ENCODE peak calls at places on chromosome 3, in ten cellular contexts. One of them, this sample, is unnamed.

GRCh38 chr3:41193822-41194539 is 5.3 kb upstream of the CTNNB1 start:
- DNase-seq in COR-L47: no peak
- DNase-seq in fibroblast of the conjunctiva: no peak
- DNase-seq in GF-D8: no peak
- DNase-seq in stimulated activated naive CD8-positive, alpha-beta T cell treated with anti-CD3 and anti-CD28 coated beads, Interleukin-15, amount 100 ng/mL, for 72 hours: no peak
- DNase-seq in activated effector memory CD4-positive, alpha-beta T cell treated with Interleukin-2 at 50 U/mL for 16 hours: no peak
- DNase-seq in B cell: no peak
- DNase-seq in retinal pigment epithelial cell: no peak
- DNase-seq in uterus: no peak
- DNase-seq in endothelial cell: no peak
- DNase-seq in this sample: no peak

GRCh38 chr3:42036483-42036823 is 54.7 kb upstream of the TRAK1 start:
- DNase-seq in COR-L47: no peak
- DNase-seq in fibroblast of the conjunctiva: peak; percentile 65
- DNase-seq in GF-D8: no peak
- DNase-seq in stimulated activated naive CD8-positive, alpha-beta T cell treated with anti-CD3 and anti-CD28 coated beads, Interleukin-15, amount 100 ng/mL, for 72 hours: no peak
- DNase-seq in activated effector memory CD4-positive, alpha-beta T cell treated with Interleukin-2 at 50 U/mL for 16 hours: no peak
- DNase-seq in B cell: no peak
- DNase-seq in retinal pigment epithelial cell: peak; percentile 98
- DNase-seq in uterus: peak; percentile 70
- DNase-seq in endothelial cell: no peak
- DNase-seq in this sample: peak; percentile 74

GRCh38 chr3:71566776-71567175 is 16.8 kb downstream of the FOXP1 start:
- DNase-seq in COR-L47: no peak
- DNase-seq in fibroblast of the conjunctiva: no peak
- DNase-seq in GF-D8: no peak
- DNase-seq in stimulated activated naive CD8-positive, alpha-beta T cell treated with anti-CD3 and anti-CD28 coated beads, Interleukin-15, amount 100 ng/mL, for 72 hours: no peak
- DNase-seq in activated effector memory CD4-positive, alpha-beta T cell treated with Interleukin-2 at 50 U/mL for 16 hours: no peak
- DNase-seq in B cell: no peak
- DNase-seq in retinal pigment epithelial cell: no peak
- DNase-seq in uterus: no peak
- DNase-seq in endothelial cell: no peak
- DNase-seq in this sample: no peak

GRCh38 chr3:154464440-154465148 is 34.6 kb upstream of the GPR149 start:
- DNase-seq in COR-L47: no peak
- DNase-seq in fibroblast of the conjunctiva: no peak
- DNase-seq in GF-D8: no peak
- DNase-seq in stimulated activated naive CD8-positive, alpha-beta T cell treated with anti-CD3 and anti-CD28 coated beads, Interleukin-15, amount 100 ng/mL, for 72 hours: no peak
- DNase-seq in activated effector memory CD4-positive, alpha-beta T cell treated with Interleukin-2 at 50 U/mL for 16 hours: no peak
- DNase-seq in B cell: no peak
- DNase-seq in retinal pigment epithelial cell: no peak
- DNase-seq in uterus: no peak
- DNase-seq in endothelial cell: no peak
- DNase-seq in this sample: no peak

GRCh38 chr3:66138336-66139234 is 82.2 kb upstream of the SLC25A26 start:
- DNase-seq in COR-L47: peak; percentile 31
- DNase-seq in fibroblast of the conjunctiva: peak; percentile 59
- DNase-seq in GF-D8: no peak
- DNase-seq in stimulated activated naive CD8-positive, alpha-beta T cell treated with anti-CD3 and anti-CD28 coated beads, Interleukin-15, amount 100 ng/mL, for 72 hours: no peak
- DNase-seq in activated effector memory CD4-positive, alpha-beta T cell treated with Interleukin-2 at 50 U/mL for 16 hours: no peak
- DNase-seq in B cell: no peak
- DNase-seq in retinal pigment epithelial cell: no peak
- DNase-seq in uterus: peak; percentile 27
- DNase-seq in endothelial cell: peak; percentile 68
- DNase-seq in this sample: peak; percentile 47

GRCh38 chr3:65593780-65594752 is 444.7 kb downstream of the MAGI1 start:
- DNase-seq in COR-L47: no peak
- DNase-seq in fibroblast of the conjunctiva: no peak
- DNase-seq in GF-D8: no peak
- DNase-seq in stimulated activated naive CD8-positive, alpha-beta T cell treated with anti-CD3 and anti-CD28 coated beads, Interleukin-15, amount 100 ng/mL, for 72 hours: no peak
- DNase-seq in activated effector memory CD4-positive, alpha-beta T cell treated with Interleukin-2 at 50 U/mL for 16 hours: no peak
- DNase-seq in B cell: no peak
- DNase-seq in retinal pigment epithelial cell: no peak
- DNase-seq in uterus: no peak
- DNase-seq in endothelial cell: no peak
- DNase-seq in this sample: no peak

GRCh38 chr3:39288300-39288808 is 8.5 kb upstream of the CX3CR1 start:
- DNase-seq in COR-L47: peak; percentile 75
- DNase-seq in fibroblast of the conjunctiva: peak; percentile 42
- DNase-seq in GF-D8: peak; percentile 83
- DNase-seq in stimulated activated naive CD8-positive, alpha-beta T cell treated with anti-CD3 and anti-CD28 coated beads, Interleukin-15, amount 100 ng/mL, for 72 hours: peak; percentile 80
- DNase-seq in activated effector memory CD4-positive, alpha-beta T cell treated with Interleukin-2 at 50 U/mL for 16 hours: peak; percentile 69
- DNase-seq in B cell: peak; percentile 92
- DNase-seq in retinal pigment epithelial cell: peak; percentile 61
- DNase-seq in uterus: peak; percentile 77
- DNase-seq in endothelial cell: peak; percentile 89
- DNase-seq in this sample: peak; percentile 72

GRCh38 chr3:120743556-120744195 is 1.1 kb downstream of the GTF2E1 start:
- DNase-seq in COR-L47: no peak
- DNase-seq in fibroblast of the conjunctiva: no peak
- DNase-seq in GF-D8: no peak
- DNase-seq in stimulated activated naive CD8-positive, alpha-beta T cell treated with anti-CD3 and anti-CD28 coated beads, Interleukin-15, amount 100 ng/mL, for 72 hours: no peak
- DNase-seq in activated effector memory CD4-positive, alpha-beta T cell treated with Interleukin-2 at 50 U/mL for 16 hours: no peak
- DNase-seq in B cell: no peak
- DNase-seq in retinal pigment epithelial cell: no peak
- DNase-seq in uterus: no peak
- DNase-seq in endothelial cell: no peak
- DNase-seq in this sample: no peak

GRCh38 chr3:130955481-130955880 is 61.6 kb downstream of the ATP2C1 start:
- DNase-seq in COR-L47: no peak
- DNase-seq in fibroblast of the conjunctiva: no peak
- DNase-seq in GF-D8: no peak
- DNase-seq in stimulated activated naive CD8-positive, alpha-beta T cell treated with anti-CD3 and anti-CD28 coated beads, Interleukin-15, amount 100 ng/mL, for 72 hours: no peak
- DNase-seq in activated effector memory CD4-positive, alpha-beta T cell treated with Interleukin-2 at 50 U/mL for 16 hours: no peak
- DNase-seq in B cell: no peak
- DNase-seq in retinal pigment epithelial cell: no peak
- DNase-seq in uterus: no peak
- DNase-seq in endothelial cell: no peak
- DNase-seq in this sample: no peak

GRCh38 chr3:155805204-155805801 is 775 bp downstream of the C3orf33 start:
- DNase-seq in COR-L47: no peak
- DNase-seq in fibroblast of the conjunctiva: no peak
- DNase-seq in GF-D8: no peak
- DNase-seq in stimulated activated naive CD8-positive, alpha-beta T cell treated with anti-CD3 and anti-CD28 coated beads, Interleukin-15, amount 100 ng/mL, for 72 hours: no peak
- DNase-seq in activated effector memory CD4-positive, alpha-beta T cell treated with Interleukin-2 at 50 U/mL for 16 hours: no peak
- DNase-seq in B cell: no peak
- DNase-seq in retinal pigment epithelial cell: no peak
- DNase-seq in uterus: peak; percentile 20
- DNase-seq in endothelial cell: no peak
- DNase-seq in this sample: no peak

GRCh38 chr3:107235923-107236315 is 141.3 kb upstream of the CCDC54 start:
- DNase-seq in COR-L47: peak; percentile 83
- DNase-seq in fibroblast of the conjunctiva: peak; percentile 81
- DNase-seq in GF-D8: peak; percentile 15
- DNase-seq in stimulated activated naive CD8-positive, alpha-beta T cell treated with anti-CD3 and anti-CD28 coated beads, Interleukin-15, amount 100 ng/mL, for 72 hours: peak; percentile 52
- DNase-seq in activated effector memory CD4-positive, alpha-beta T cell treated with Interleukin-2 at 50 U/mL for 16 hours: no peak
- DNase-seq in B cell: peak; percentile 75
- DNase-seq in retinal pigment epithelial cell: peak; percentile 66
- DNase-seq in uterus: peak; percentile 64
- DNase-seq in endothelial cell: peak; percentile 55
- DNase-seq in this sample: peak; percentile 85

GRCh38 chr3:184242297-184242685 is 6.5 kb downstream of the ALG3 start:
- DNase-seq in COR-L47: no peak
- DNase-seq in fibroblast of the conjunctiva: no peak
- DNase-seq in GF-D8: no peak
- DNase-seq in stimulated activated naive CD8-positive, alpha-beta T cell treated with anti-CD3 and anti-CD28 coated beads, Interleukin-15, amount 100 ng/mL, for 72 hours: no peak
- DNase-seq in activated effector memory CD4-positive, alpha-beta T cell treated with Interleukin-2 at 50 U/mL for 16 hours: no peak
- DNase-seq in B cell: no peak
- DNase-seq in retinal pigment epithelial cell: no peak
- DNase-seq in uterus: no peak
- DNase-seq in endothelial cell: no peak
- DNase-seq in this sample: no peak

GRCh38 chr3:56917740-56918568 is 116.2 kb upstream of the ARHGEF3 start:
- DNase-seq in COR-L47: no peak
- DNase-seq in fibroblast of the conjunctiva: no peak
- DNase-seq in GF-D8: no peak
- DNase-seq in stimulated activated naive CD8-positive, alpha-beta T cell treated with anti-CD3 and anti-CD28 coated beads, Interleukin-15, amount 100 ng/mL, for 72 hours: peak; percentile 54
- DNase-seq in activated effector memory CD4-positive, alpha-beta T cell treated with Interleukin-2 at 50 U/mL for 16 hours: no peak
- DNase-seq in B cell: peak; percentile 77
- DNase-seq in retinal pigment epithelial cell: no peak
- DNase-seq in uterus: no peak
- DNase-seq in endothelial cell: no peak
- DNase-seq in this sample: no peak

GRCh38 chr3:179067291-179067690 is 4.3 kb downstream of the ZMAT3 start:
- DNase-seq in COR-L47: no peak
- DNase-seq in fibroblast of the conjunctiva: no peak
- DNase-seq in GF-D8: no peak
- DNase-seq in stimulated activated naive CD8-positive, alpha-beta T cell treated with anti-CD3 and anti-CD28 coated beads, Interleukin-15, amount 100 ng/mL, for 72 hours: no peak
- DNase-seq in activated effector memory CD4-positive, alpha-beta T cell treated with Interleukin-2 at 50 U/mL for 16 hours: no peak
- DNase-seq in B cell: no peak
- DNase-seq in retinal pigment epithelial cell: no peak
- DNase-seq in uterus: no peak
- DNase-seq in endothelial cell: no peak
- DNase-seq in this sample: no peak

GRCh38 chr3:146747928-146748327 is 142.8 kb upstream of the PLSCR5 start:
- DNase-seq in COR-L47: peak; percentile 23
- DNase-seq in fibroblast of the conjunctiva: peak; percentile 18
- DNase-seq in GF-D8: no peak
- DNase-seq in stimulated activated naive CD8-positive, alpha-beta T cell treated with anti-CD3 and anti-CD28 coated beads, Interleukin-15, amount 100 ng/mL, for 72 hours: no peak
- DNase-seq in activated effector memory CD4-positive, alpha-beta T cell treated with Interleukin-2 at 50 U/mL for 16 hours: no peak
- DNase-seq in B cell: no peak
- DNase-seq in retinal pigment epithelial cell: no peak
- DNase-seq in uterus: no peak
- DNase-seq in endothelial cell: no peak
- DNase-seq in this sample: peak; percentile 29

GRCh38 chr3:52798376-52798977 is 3.9 kb downstream of the ITIH3 start:
- DNase-seq in COR-L47: no peak
- DNase-seq in fibroblast of the conjunctiva: no peak
- DNase-seq in GF-D8: no peak
- DNase-seq in stimulated activated naive CD8-positive, alpha-beta T cell treated with anti-CD3 and anti-CD28 coated beads, Interleukin-15, amount 100 ng/mL, for 72 hours: no peak
- DNase-seq in activated effector memory CD4-positive, alpha-beta T cell treated with Interleukin-2 at 50 U/mL for 16 hours: no peak
- DNase-seq in B cell: no peak
- DNase-seq in retinal pigment epithelial cell: no peak
- DNase-seq in uterus: no peak
- DNase-seq in endothelial cell: no peak
- DNase-seq in this sample: no peak

GRCh38 chr3:63824309-63824708 is 5.2 kb downstream of the C3orf49 start:
- DNase-seq in COR-L47: no peak
- DNase-seq in fibroblast of the conjunctiva: no peak
- DNase-seq in GF-D8: no peak
- DNase-seq in stimulated activated naive CD8-positive, alpha-beta T cell treated with anti-CD3 and anti-CD28 coated beads, Interleukin-15, amount 100 ng/mL, for 72 hours: no peak
- DNase-seq in activated effector memory CD4-positive, alpha-beta T cell treated with Interleukin-2 at 50 U/mL for 16 hours: no peak
- DNase-seq in B cell: no peak
- DNase-seq in retinal pigment epithelial cell: peak; percentile 74
- DNase-seq in uterus: no peak
- DNase-seq in endothelial cell: no peak
- DNase-seq in this sample: peak; percentile 29

GRCh38 chr3:81643721-81644120 is 117.7 kb downstream of the GBE1 start:
- DNase-seq in COR-L47: peak; percentile 11
- DNase-seq in fibroblast of the conjunctiva: peak; percentile 1
- DNase-seq in GF-D8: peak; percentile 2
- DNase-seq in stimulated activated naive CD8-positive, alpha-beta T cell treated with anti-CD3 and anti-CD28 coated beads, Interleukin-15, amount 100 ng/mL, for 72 hours: no peak
- DNase-seq in activated effector memory CD4-positive, alpha-beta T cell treated with Interleukin-2 at 50 U/mL for 16 hours: no peak
- DNase-seq in B cell: no peak
- DNase-seq in retinal pigment epithelial cell: no peak
- DNase-seq in uterus: no peak
- DNase-seq in endothelial cell: peak; percentile 11
- DNase-seq in this sample: peak; percentile 33

GRCh38 chr3:123411340-123412040 is 37.4 kb downstream of the ADCY5 start:
- DNase-seq in COR-L47: no peak
- DNase-seq in fibroblast of the conjunctiva: no peak
- DNase-seq in GF-D8: no peak
- DNase-seq in stimulated activated naive CD8-positive, alpha-beta T cell treated with anti-CD3 and anti-CD28 coated beads, Interleukin-15, amount 100 ng/mL, for 72 hours: no peak
- DNase-seq in activated effector memory CD4-positive, alpha-beta T cell treated with Interleukin-2 at 50 U/mL for 16 hours: no peak
- DNase-seq in B cell: no peak
- DNase-seq in retinal pigment epithelial cell: no peak
- DNase-seq in uterus: no peak
- DNase-seq in endothelial cell: no peak
- DNase-seq in this sample: no peak

GRCh38 chr3:10581251-10581650 is 75.9 kb upstream of the ATP2B2 start:
- DNase-seq in COR-L47: no peak
- DNase-seq in fibroblast of the conjunctiva: no peak
- DNase-seq in GF-D8: no peak
- DNase-seq in stimulated activated naive CD8-positive, alpha-beta T cell treated with anti-CD3 and anti-CD28 coated beads, Interleukin-15, amount 100 ng/mL, for 72 hours: no peak
- DNase-seq in activated effector memory CD4-positive, alpha-beta T cell treated with Interleukin-2 at 50 U/mL for 16 hours: no peak
- DNase-seq in B cell: no peak
- DNase-seq in retinal pigment epithelial cell: no peak
- DNase-seq in uterus: no peak
- DNase-seq in endothelial cell: no peak
- DNase-seq in this sample: peak; percentile 88

GRCh38 chr3:53837331-53837730 is 8.9 kb downstream of the CHDH start:
- DNase-seq in COR-L47: no peak
- DNase-seq in fibroblast of the conjunctiva: no peak
- DNase-seq in GF-D8: no peak
- DNase-seq in stimulated activated naive CD8-positive, alpha-beta T cell treated with anti-CD3 and anti-CD28 coated beads, Interleukin-15, amount 100 ng/mL, for 72 hours: no peak
- DNase-seq in activated effector memory CD4-positive, alpha-beta T cell treated with Interleukin-2 at 50 U/mL for 16 hours: no peak
- DNase-seq in B cell: no peak
- DNase-seq in retinal pigment epithelial cell: no peak
- DNase-seq in uterus: no peak
- DNase-seq in endothelial cell: no peak
- DNase-seq in this sample: no peak

GRCh38 chr3:116912116-116912515 is 202.5 kb downstream of the TUSC7 start:
- DNase-seq in COR-L47: no peak
- DNase-seq in fibroblast of the conjunctiva: no peak
- DNase-seq in GF-D8: no peak
- DNase-seq in stimulated activated naive CD8-positive, alpha-beta T cell treated with anti-CD3 and anti-CD28 coated beads, Interleukin-15, amount 100 ng/mL, for 72 hours: no peak
- DNase-seq in activated effector memory CD4-positive, alpha-beta T cell treated with Interleukin-2 at 50 U/mL for 16 hours: no peak
- DNase-seq in B cell: no peak
- DNase-seq in retinal pigment epithelial cell: no peak
- DNase-seq in uterus: no peak
- DNase-seq in endothelial cell: no peak
- DNase-seq in this sample: no peak

This sample was measured in astrocyte of the cerebellum.